ENCODE peak calls at places on chromosomes 5 and 9, in five cellular contexts. One of them, this sample, is unnamed.

GRCh38 chr5:124655943-124656459 is 90.4 kb downstream of the ZNF608 start:
- DNase-seq in keratinocyte: peak
- DNase-seq in mesendoderm: no peak
- DNase-seq in A549: peak
- DNase-seq in OCI-LY7: peak
- DNase-seq in this sample: peak

GRCh38 chr9:127762111-127762676 is 16.3 kb downstream of the SH2D3C start:
- DNase-seq in keratinocyte: no peak
- DNase-seq in mesendoderm: peak
- DNase-seq in A549: no peak
- DNase-seq in OCI-LY7: no peak
- DNase-seq in this sample: no peak

GRCh38 chr9:135596211-135596610 is 34.7 kb downstream of the PAEP start:
- DNase-seq in keratinocyte: no peak
- DNase-seq in mesendoderm: no peak
- DNase-seq in A549: no peak
- DNase-seq in OCI-LY7: no peak
- DNase-seq in this sample: no peak

GRCh38 chr5:4386152-4386551 is 754.0 kb upstream of the ADAMTS16 start:
- DNase-seq in keratinocyte: no peak
- DNase-seq in mesendoderm: no peak
- DNase-seq in A549: no peak
- DNase-seq in OCI-LY7: no peak
- DNase-seq in this sample: no peak

GRCh38 chr9:3858961-3859360 is 333.2 kb upstream of the RFX3 start:
- DNase-seq in keratinocyte: no peak
- DNase-seq in mesendoderm: peak
- DNase-seq in A549: peak
- DNase-seq in OCI-LY7: no peak
- DNase-seq in this sample: peak

GRCh38 chr5:59007460-59008063 is 424.7 kb downstream of the RAB3C start:
- DNase-seq in keratinocyte: no peak
- DNase-seq in mesendoderm: peak
- DNase-seq in A549: no peak
- DNase-seq in OCI-LY7: peak
- DNase-seq in this sample: peak

GRCh38 chr9:108271236-108271635 is 584.5 kb downstream of the ACTL7B start:
- DNase-seq in keratinocyte: no peak
- DNase-seq in mesendoderm: peak
- DNase-seq in A549: no peak
- DNase-seq in OCI-LY7: no peak
- DNase-seq in this sample: no peak

GRCh38 chr9:98708933-98709911 is at the start of gene GABBR2:
- DNase-seq in keratinocyte: no peak
- DNase-seq in mesendoderm: peak
- DNase-seq in A549: no peak
- DNase-seq in OCI-LY7: no peak
- DNase-seq in this sample: no peak

GRCh38 chr5:172636279-172637050 is 4.6 kb upstream of the NEURL1B start:
- DNase-seq in keratinocyte: no peak
- DNase-seq in mesendoderm: no peak
- DNase-seq in A549: no peak
- DNase-seq in OCI-LY7: no peak
- DNase-seq in this sample: no peak

GRCh38 chr9:93891549-93892310 is 63.4 kb downstream of the BARX1 start:
- DNase-seq in keratinocyte: no peak
- DNase-seq in mesendoderm: no peak
- DNase-seq in A549: no peak
- DNase-seq in OCI-LY7: no peak
- DNase-seq in this sample: no peak

GRCh38 chr5:393846-394275 is 49.1 kb upstream of the EXOC3 start:
- DNase-seq in keratinocyte: no peak
- DNase-seq in mesendoderm: peak
- DNase-seq in A549: no peak
- DNase-seq in OCI-LY7: no peak
- DNase-seq in this sample: peak

GRCh38 chr9:132770775-132771310 is 100.6 kb downstream of the GTF3C4 start:
- DNase-seq in keratinocyte: no peak
- DNase-seq in mesendoderm: no peak
- DNase-seq in A549: no peak
- DNase-seq in OCI-LY7: no peak
- DNase-seq in this sample: no peak

GRCh38 chr9:126965541-126966428 is 51.2 kb downstream of the RALGPS1 start:
- DNase-seq in keratinocyte: no peak
- DNase-seq in mesendoderm: peak
- DNase-seq in A549: peak
- DNase-seq in OCI-LY7: peak
- DNase-seq in this sample: peak

GRCh38 chr9:107249665-107250285 is 33.3 kb upstream of the RAD23B start:
- DNase-seq in keratinocyte: no peak
- DNase-seq in mesendoderm: no peak
- DNase-seq in A549: no peak
- DNase-seq in OCI-LY7: no peak
- DNase-seq in this sample: no peak

GRCh38 chr5:118692811-118693342 is 295.5 kb downstream of the DTWD2 start:
- DNase-seq in keratinocyte: no peak
- DNase-seq in mesendoderm: peak
- DNase-seq in A549: no peak
- DNase-seq in OCI-LY7: no peak
- DNase-seq in this sample: no peak

GRCh38 chr9:99680191-99680590 is 141.5 kb upstream of the NR4A3 start:
- DNase-seq in keratinocyte: no peak
- DNase-seq in mesendoderm: no peak
- DNase-seq in A549: no peak
- DNase-seq in OCI-LY7: no peak
- DNase-seq in this sample: peak

GRCh38 chr5:90092734-90093133 is 316.8 kb downstream of the CETN3 start:
- DNase-seq in keratinocyte: no peak
- DNase-seq in mesendoderm: no peak
- DNase-seq in A549: no peak
- DNase-seq in OCI-LY7: no peak
- DNase-seq in this sample: no peak

GRCh38 chr5:174314261-174314660 is 268.8 kb downstream of the NSG2 start:
- DNase-seq in keratinocyte: no peak
- DNase-seq in mesendoderm: no peak
- DNase-seq in A549: no peak
- DNase-seq in OCI-LY7: no peak
- DNase-seq in this sample: no peak

GRCh38 chr5:81750308-81751008 is 439 bp downstream of the SSBP2 start:
- DNase-seq in keratinocyte: no peak
- DNase-seq in mesendoderm: no peak
- DNase-seq in A549: peak
- DNase-seq in OCI-LY7: peak
- DNase-seq in this sample: no peak

GRCh38 chr5:138605254-138605972 is 30.2 kb upstream of the HSPA9 start:
- DNase-seq in keratinocyte: no peak
- DNase-seq in mesendoderm: no peak
- DNase-seq in A549: no peak
- DNase-seq in OCI-LY7: peak
- DNase-seq in this sample: peak

GRCh38 chr9:77712533-77713130 is 64.5 kb upstream of the GNA14 start:
- DNase-seq in keratinocyte: peak
- DNase-seq in mesendoderm: no peak
- DNase-seq in A549: no peak
- DNase-seq in OCI-LY7: no peak
- DNase-seq in this sample: peak

GRCh38 chr5:142717582-142718215 is 31.8 kb upstream of the FGF1 start:
- DNase-seq in keratinocyte: no peak
- DNase-seq in mesendoderm: peak
- DNase-seq in A549: peak
- DNase-seq in OCI-LY7: peak
- DNase-seq in this sample: peak

GRCh38 chr5:140365282-140365681 is 5.3 kb downstream of the SLC4A9 start:
- DNase-seq in keratinocyte: no peak
- DNase-seq in mesendoderm: no peak
- DNase-seq in A549: no peak
- DNase-seq in OCI-LY7: no peak
- DNase-seq in this sample: no peak
- H3K4me2 ChIP-seq in keratinocyte: peak
- H3K4me2 ChIP-seq in mesendoderm: no peak
- H3K4me2 ChIP-seq in A549: no peak
- H3K4me2 ChIP-seq in OCI-LY7: no peak
- H3K4me2 ChIP-seq in this sample: no peak

GRCh38 chr5:106523842-106524241 is 1146.9 kb downstream of the EFNA5 start:
- DNase-seq in keratinocyte: no peak
- DNase-seq in mesendoderm: no peak
- DNase-seq in A549: no peak
- DNase-seq in OCI-LY7: no peak
- DNase-seq in this sample: no peak
- H3K4me2 ChIP-seq in keratinocyte: no peak
- H3K4me2 ChIP-seq in mesendoderm: no peak
- H3K4me2 ChIP-seq in A549: peak
- H3K4me2 ChIP-seq in OCI-LY7: no peak
- H3K4me2 ChIP-seq in this sample: no peak

DNA sequence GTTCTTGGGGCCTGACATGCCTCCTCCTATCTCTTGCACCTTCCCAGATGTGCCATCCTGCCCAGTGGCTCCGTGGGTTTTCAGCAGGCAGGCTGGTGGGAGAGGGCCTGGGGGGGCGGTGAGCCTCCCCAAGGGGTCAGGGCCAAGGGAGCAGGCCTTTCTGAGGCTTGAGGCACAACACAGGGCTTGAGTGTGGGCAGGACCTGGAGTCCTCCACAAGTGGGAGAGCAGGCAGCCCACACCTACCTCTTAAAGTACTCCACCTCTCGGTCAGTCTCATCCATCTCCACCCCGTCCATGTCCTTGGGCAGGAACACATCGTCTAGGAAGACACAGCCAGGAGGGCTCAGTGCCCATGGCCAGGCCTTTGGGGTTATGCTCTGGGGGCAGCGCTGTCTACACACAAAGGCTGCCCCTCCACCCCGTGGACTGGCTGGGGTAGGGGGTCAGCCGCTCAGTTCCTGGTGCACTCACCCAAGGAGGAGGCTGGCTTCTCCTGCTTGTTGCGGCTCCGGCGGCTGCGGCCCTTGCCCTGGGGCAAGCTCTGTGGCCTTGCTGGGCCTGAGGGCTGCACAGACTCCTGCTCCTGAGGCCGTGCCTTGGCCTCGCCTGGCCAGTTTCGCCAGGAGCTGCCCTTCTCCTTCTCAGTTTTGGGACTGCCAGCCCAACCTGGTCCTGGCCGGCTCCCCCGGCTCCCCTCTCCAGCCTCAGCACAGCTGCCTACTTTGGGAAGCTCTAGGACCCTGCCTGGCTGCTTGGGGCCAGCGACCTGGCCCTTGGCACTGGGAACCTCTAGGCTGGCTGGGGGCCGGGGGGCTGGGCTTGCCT is 7.2 kb upstream of the DDX41 start:
- DNase-seq in keratinocyte: no peak
- DNase-seq in mesendoderm: no peak
- DNase-seq in A549: no peak
- DNase-seq in OCI-LY7: no peak
- DNase-seq in this sample: no peak
- H3K4me2 ChIP-seq in keratinocyte: no peak
- H3K4me2 ChIP-seq in mesendoderm: no peak
- H3K4me2 ChIP-seq in A549: no peak
- H3K4me2 ChIP-seq in OCI-LY7: no peak
- H3K4me2 ChIP-seq in this sample: no peak

GRCh38 chr9:16039103-16039987 is 486.5 kb downstream of the CCDC171 start:
- DNase-seq in keratinocyte: no peak
- DNase-seq in mesendoderm: peak
- DNase-seq in A549: no peak
- DNase-seq in OCI-LY7: peak
- DNase-seq in this sample: peak
- H3K4me2 ChIP-seq in keratinocyte: no peak
- H3K4me2 ChIP-seq in mesendoderm: no peak
- H3K4me2 ChIP-seq in A549: no peak
- H3K4me2 ChIP-seq in OCI-LY7: no peak
- H3K4me2 ChIP-seq in this sample: no peak

GRCh38 chr5:34742112-34742511 is 86.0 kb downstream of the RAI14 start:
- DNase-seq in keratinocyte: no peak
- DNase-seq in mesendoderm: no peak
- DNase-seq in A549: no peak
- DNase-seq in OCI-LY7: no peak
- DNase-seq in this sample: no peak
- H3K4me2 ChIP-seq in keratinocyte: no peak
- H3K4me2 ChIP-seq in mesendoderm: no peak
- H3K4me2 ChIP-seq in A549: peak
- H3K4me2 ChIP-seq in OCI-LY7: no peak
- H3K4me2 ChIP-seq in this sample: no peak

GRCh38 chr9:37611961-37612360 is 19.6 kb upstream of the TOMM5 start:
- DNase-seq in keratinocyte: no peak
- DNase-seq in mesendoderm: no peak
- DNase-seq in A549: no peak
- DNase-seq in OCI-LY7: no peak
- DNase-seq in this sample: no peak

GRCh38 chr9:37602817-37603216 is 10.4 kb upstream of the TOMM5 start:
- DNase-seq in keratinocyte: peak
- DNase-seq in mesendoderm: no peak
- DNase-seq in A549: no peak
- DNase-seq in OCI-LY7: no peak
- DNase-seq in this sample: no peak

GRCh38 chr9:37611014-37611413 is 18.6 kb upstream of the TOMM5 start:
- DNase-seq in keratinocyte: no peak
- DNase-seq in mesendoderm: no peak
- DNase-seq in A549: no peak
- DNase-seq in OCI-LY7: no peak
- DNase-seq in this sample: no peak

GRCh38 chr9:37604296-37604695 is 11.9 kb upstream of the TOMM5 start:
- DNase-seq in keratinocyte: no peak
- DNase-seq in mesendoderm: no peak
- DNase-seq in A549: no peak
- DNase-seq in OCI-LY7: no peak
- DNase-seq in this sample: no peak

GRCh38 chr9:37608250-37608649 is 15.9 kb upstream of the TOMM5 start:
- DNase-seq in keratinocyte: no peak
- DNase-seq in mesendoderm: no peak
- DNase-seq in A549: no peak
- DNase-seq in OCI-LY7: no peak
- DNase-seq in this sample: no peak
- H3K4me2 ChIP-seq in keratinocyte: no peak
- H3K4me2 ChIP-seq in mesendoderm: no peak
- H3K4me2 ChIP-seq in A549: no peak
- H3K4me2 ChIP-seq in OCI-LY7: no peak
- H3K4me2 ChIP-seq in this sample: no peak

DNA sequence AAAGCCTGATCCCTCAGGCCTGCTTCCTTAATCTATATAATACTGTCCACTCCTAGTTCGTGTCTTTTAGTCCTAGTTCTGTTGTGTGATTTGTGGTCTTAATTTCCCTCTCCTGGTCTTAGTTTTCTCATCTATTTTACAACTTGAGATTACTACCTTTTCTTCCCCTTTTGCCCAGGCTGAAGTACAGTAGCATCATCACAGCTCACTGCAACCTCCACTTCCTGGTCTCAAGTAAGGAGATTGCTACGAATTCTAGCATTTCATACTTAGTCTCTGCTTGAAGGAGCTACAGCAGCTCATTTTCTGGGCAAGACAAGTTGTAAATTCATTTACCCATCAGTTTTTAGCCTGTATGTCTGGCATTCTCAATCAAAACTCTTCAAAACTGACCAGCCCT is 5.5 kb downstream of the TRIM32 start:
- DNase-seq in keratinocyte: no peak
- DNase-seq in mesendoderm: no peak
- DNase-seq in A549: no peak
- DNase-seq in OCI-LY7: peak
- DNase-seq in this sample: no peak
- H3K4me2 ChIP-seq in keratinocyte: peak
- H3K4me2 ChIP-seq in mesendoderm: no peak
- H3K4me2 ChIP-seq in A549: peak
- H3K4me2 ChIP-seq in OCI-LY7: no peak
- H3K4me2 ChIP-seq in this sample: no peak

GRCh38 chr5:98768160-98769005 is 5.1 kb upstream of the RGMB start:
- DNase-seq in keratinocyte: no peak
- DNase-seq in mesendoderm: peak
- DNase-seq in A549: peak
- DNase-seq in OCI-LY7: peak
- DNase-seq in this sample: peak
- H3K4me2 ChIP-seq in keratinocyte: peak
- H3K4me2 ChIP-seq in mesendoderm: peak
- H3K4me2 ChIP-seq in A549: peak
- H3K4me2 ChIP-seq in OCI-LY7: no peak
- H3K4me2 ChIP-seq in this sample: peak

GRCh38 chr9:37100317-37100716 is 20.1 kb upstream of the ZCCHC7 start:
- DNase-seq in keratinocyte: no peak
- DNase-seq in mesendoderm: peak
- DNase-seq in A549: no peak
- DNase-seq in OCI-LY7: no peak
- DNase-seq in this sample: no peak
- H3K4me2 ChIP-seq in keratinocyte: no peak
- H3K4me2 ChIP-seq in mesendoderm: no peak
- H3K4me2 ChIP-seq in A549: no peak
- H3K4me2 ChIP-seq in OCI-LY7: peak
- H3K4me2 ChIP-seq in this sample: no peak